ENCODE peak calls at places on chromosomes 16 and 17, in four cellular contexts. One of them, this sample, is unnamed.

GRCh38 chr17:34566201-34566600 is 13.2 kb upstream of the TMEM132E start:
- ATAC-seq in A549: no peak
- ATAC-seq in upper lobe of left lung: no peak
- ATAC-seq in K562: no peak
- ATAC-seq in this sample: no peak

GRCh38 chr16:8697965-8698364 is 23.5 kb downstream of the ABAT start:
- ATAC-seq in K562: no peak
- ATAC-seq in A549: no peak
- ATAC-seq in upper lobe of left lung: no peak
- ATAC-seq in this sample: no peak

GRCh38 chr17:63181856-63182255 is 215.8 kb downstream of the TANC2 start:
- ATAC-seq in K562: no peak
- ATAC-seq in upper lobe of left lung: no peak
- ATAC-seq in A549: no peak
- ATAC-seq in this sample: no peak

GRCh38 chr17:82881900-82882714 is 42.3 kb upstream of the ZNF750 start:
- ATAC-seq in K562: no peak
- ATAC-seq in upper lobe of left lung: peak; percentile 58
- ATAC-seq in A549: no peak
- ATAC-seq in this sample: peak; percentile 84

GRCh38 chr16:47144559-47144877 is 773 bp upstream of the NETO2 start:
- ATAC-seq in K562: no peak
- ATAC-seq in upper lobe of left lung: peak; percentile 1
- ATAC-seq in A549: peak; percentile 35
- ATAC-seq in this sample: no peak

GRCh38 chr16:70693231-70693671 is 7.4 kb upstream of the MTSS2 start:
- ATAC-seq in K562: no peak
- ATAC-seq in upper lobe of left lung: no peak
- ATAC-seq in A549: no peak
- ATAC-seq in this sample: peak; percentile 35

GRCh38 chr16:79833559-79833958 is 233.0 kb upstream of the MAF start:
- ATAC-seq in upper lobe of left lung: no peak
- ATAC-seq in K562: peak; percentile 77
- ATAC-seq in A549: no peak
- ATAC-seq in this sample: no peak

GRCh38 chr16:67499159-67499558 is 15.8 kb upstream of the AGRP start:
- ATAC-seq in A549: no peak
- ATAC-seq in upper lobe of left lung: peak; percentile 92
- ATAC-seq in K562: no peak
- ATAC-seq in this sample: peak; percentile 82

GRCh38 chr16:56832768-56833167 is 32.2 kb upstream of the SLC12A3 start:
- ATAC-seq in upper lobe of left lung: no peak
- ATAC-seq in K562: no peak
- ATAC-seq in A549: no peak
- ATAC-seq in this sample: no peak

GRCh38 chr16:85261205-85261604 is 148.9 kb upstream of the CIBAR2 start:
- ATAC-seq in A549: no peak
- ATAC-seq in upper lobe of left lung: no peak
- ATAC-seq in K562: no peak
- ATAC-seq in this sample: no peak
- TF ChIP-seq EP300 in A549: no peak
- TF ChIP-seq EP300 in upper lobe of left lung: no peak
- TF ChIP-seq EP300 in K562: no peak
- TF ChIP-seq EP300 in this sample: no peak

DNA sequence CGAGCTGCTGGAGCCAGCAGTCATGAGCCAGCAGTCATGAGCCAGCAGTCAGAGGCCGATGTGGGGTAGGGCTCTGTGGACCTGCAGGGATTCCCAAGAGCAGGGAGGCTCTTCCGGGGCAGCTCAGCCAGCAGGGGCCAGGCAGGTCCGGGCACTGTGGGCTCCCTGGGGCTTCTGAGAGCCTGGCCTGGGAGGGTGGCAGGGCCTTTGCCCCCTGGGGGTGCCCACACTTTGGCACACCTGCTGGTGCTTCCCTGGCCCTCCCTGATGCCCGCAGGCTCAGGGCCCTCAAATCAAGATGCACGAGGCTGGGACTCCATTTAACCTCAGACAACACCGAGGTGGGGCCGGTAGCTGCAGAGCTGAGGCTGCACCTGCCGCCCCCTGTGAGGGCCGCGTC is 18.1 kb downstream of the SOX8 start:
- ATAC-seq in upper lobe of left lung: no peak
- ATAC-seq in A549: no peak
- ATAC-seq in K562: no peak
- ATAC-seq in this sample: no peak
- TF ChIP-seq EP300 in upper lobe of left lung: no peak
- TF ChIP-seq EP300 in A549: no peak
- TF ChIP-seq EP300 in K562: no peak
- TF ChIP-seq EP300 in this sample: no peak

GRCh38 chr17:78174332-78174869 is 6.0 kb downstream of the SYNGR2 start:
- ATAC-seq in K562: no peak
- ATAC-seq in A549: no peak
- ATAC-seq in upper lobe of left lung: peak; percentile 82
- ATAC-seq in this sample: peak; percentile 76
- TF ChIP-seq EP300 in K562: no peak
- TF ChIP-seq EP300 in A549: no peak
- TF ChIP-seq EP300 in upper lobe of left lung: peak; percentile 80
- TF ChIP-seq EP300 in this sample: no peak

GRCh38 chr16:23107117-23107516 is 42.1 kb downstream of the USP31 start:
- ATAC-seq in upper lobe of left lung: no peak
- ATAC-seq in K562: no peak
- ATAC-seq in A549: no peak
- ATAC-seq in this sample: no peak

GRCh38 chr16:23105309-23105708 is 43.9 kb downstream of the USP31 start:
- ATAC-seq in upper lobe of left lung: no peak
- ATAC-seq in K562: no peak
- ATAC-seq in A549: no peak
- ATAC-seq in this sample: no peak

GRCh38 chr16:23101012-23101550 is 48.2 kb downstream of the USP31 start:
- ATAC-seq in A549: no peak
- ATAC-seq in upper lobe of left lung: no peak
- ATAC-seq in K562: no peak
- ATAC-seq in this sample: no peak

GRCh38 chr16:23103603-23104002 is 45.6 kb downstream of the USP31 start:
- ATAC-seq in upper lobe of left lung: no peak
- ATAC-seq in K562: no peak
- ATAC-seq in A549: no peak
- ATAC-seq in this sample: no peak

DNA sequence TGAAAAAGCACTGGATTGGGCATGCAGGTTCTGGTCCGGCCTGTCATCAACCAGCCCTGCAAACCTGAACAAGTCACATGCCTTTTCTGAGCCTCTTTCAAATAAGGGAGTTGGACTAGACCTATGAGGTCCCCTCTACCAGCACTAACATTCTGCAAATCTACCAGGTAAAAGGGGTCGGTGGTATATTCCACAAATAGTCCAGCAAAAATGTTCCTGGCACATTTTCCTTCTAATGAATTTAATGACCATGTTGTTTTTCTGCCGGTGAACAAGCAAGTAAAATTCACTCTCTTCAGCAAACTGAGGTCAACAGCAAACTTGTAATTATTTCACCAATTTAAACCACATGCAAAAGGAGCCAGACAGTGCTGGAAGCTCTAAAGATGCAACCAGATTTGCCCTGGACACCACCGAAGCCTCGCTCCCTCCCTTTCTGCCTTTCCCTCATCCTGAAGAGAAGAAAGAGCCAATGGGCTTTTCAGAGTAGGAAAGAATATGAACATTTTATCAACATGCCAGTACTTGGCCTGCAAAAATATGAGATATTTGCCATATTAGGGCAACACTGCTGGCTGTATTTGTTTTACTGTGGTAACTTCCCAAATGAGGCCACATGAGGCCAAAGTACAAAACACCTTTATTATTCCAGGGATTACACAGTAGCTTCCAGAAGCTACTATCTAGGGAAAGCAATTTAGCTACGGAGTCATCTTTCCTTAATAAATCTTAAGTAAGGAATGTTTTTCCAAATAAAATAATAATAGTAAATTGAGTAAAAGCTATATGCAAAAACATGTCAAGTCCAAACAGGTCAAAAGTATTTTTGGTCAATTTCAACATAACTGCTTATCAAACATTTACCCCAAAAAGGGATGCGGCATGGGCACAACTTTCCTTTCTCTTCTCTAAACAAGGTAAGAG is 45.0 kb downstream of the USP31 start:
- ATAC-seq in A549: no peak
- ATAC-seq in upper lobe of left lung: no peak
- ATAC-seq in K562: no peak
- ATAC-seq in this sample: peak; percentile 63
- TF ChIP-seq EP300 in A549: no peak
- TF ChIP-seq EP300 in upper lobe of left lung: no peak
- TF ChIP-seq EP300 in K562: no peak
- TF ChIP-seq EP300 in this sample: no peak

GRCh38 chr17:8153550-8153956 is 1.3 kb upstream of the PER1 start:
- ATAC-seq in K562: peak; percentile 3
- ATAC-seq in A549: peak; percentile 21
- ATAC-seq in upper lobe of left lung: peak; percentile 47
- ATAC-seq in this sample: no peak
- TF ChIP-seq EP300 in K562: no peak
- TF ChIP-seq EP300 in A549: no peak
- TF ChIP-seq EP300 in upper lobe of left lung: peak; percentile 59
- TF ChIP-seq EP300 in this sample: no peak

GRCh38 chr17:41689497-41690299 is 1.0 kb downstream of the EIF1 start:
- ATAC-seq in K562: no peak
- ATAC-seq in A549: no peak
- ATAC-seq in upper lobe of left lung: no peak
- ATAC-seq in this sample: no peak
- TF ChIP-seq EP300 in K562: no peak
- TF ChIP-seq EP300 in A549: no peak
- TF ChIP-seq EP300 in upper lobe of left lung: no peak
- TF ChIP-seq EP300 in this sample: no peak

GRCh38 chr16:85220125-85220839 is 108.0 kb upstream of the CIBAR2 start:
- ATAC-seq in K562: no peak
- ATAC-seq in A549: no peak
- ATAC-seq in upper lobe of left lung: peak; percentile 71
- ATAC-seq in this sample: peak; percentile 83
- TF ChIP-seq EP300 in K562: no peak
- TF ChIP-seq EP300 in A549: no peak
- TF ChIP-seq EP300 in upper lobe of left lung: no peak
- TF ChIP-seq EP300 in this sample: no peak

GRCh38 chr17:65685110-65685509 is 123.7 kb upstream of the AXIN2 start:
- ATAC-seq in A549: no peak
- ATAC-seq in upper lobe of left lung: no peak
- ATAC-seq in K562: no peak
- ATAC-seq in this sample: no peak

GRCh38 chr17:65688307-65688706 is 126.9 kb upstream of the AXIN2 start:
- ATAC-seq in K562: no peak
- ATAC-seq in A549: no peak
- ATAC-seq in upper lobe of left lung: no peak
- ATAC-seq in this sample: no peak

GRCh38 chr17:65683428-65683827 is 122.0 kb upstream of the AXIN2 start:
- ATAC-seq in K562: no peak
- ATAC-seq in A549: no peak
- ATAC-seq in upper lobe of left lung: no peak
- ATAC-seq in this sample: no peak

GRCh38 chr17:65684631-65685030 is 123.2 kb upstream of the AXIN2 start:
- ATAC-seq in K562: no peak
- ATAC-seq in A549: no peak
- ATAC-seq in upper lobe of left lung: no peak
- ATAC-seq in this sample: no peak
- TF ChIP-seq EP300 in K562: no peak
- TF ChIP-seq EP300 in A549: no peak
- TF ChIP-seq EP300 in upper lobe of left lung: no peak
- TF ChIP-seq EP300 in this sample: no peak

GRCh38 chr16:19700319-19700781 is 17.7 kb downstream of the KNOP1 start:
- ATAC-seq in K562: no peak
- ATAC-seq in upper lobe of left lung: no peak
- ATAC-seq in A549: peak; percentile 68
- ATAC-seq in this sample: peak; percentile 22

GRCh38 chr16:19703218-19703617 is 14.8 kb downstream of the KNOP1 start:
- ATAC-seq in K562: no peak
- ATAC-seq in upper lobe of left lung: no peak
- ATAC-seq in A549: no peak
- ATAC-seq in this sample: no peak

GRCh38 chr16:19699472-19699871 is 18.6 kb downstream of the KNOP1 start:
- ATAC-seq in A549: no peak
- ATAC-seq in K562: no peak
- ATAC-seq in upper lobe of left lung: no peak
- ATAC-seq in this sample: no peak

GRCh38 chr16:19698480-19699465 is 19.3 kb downstream of the KNOP1 start:
- ATAC-seq in upper lobe of left lung: no peak
- ATAC-seq in A549: no peak
- ATAC-seq in K562: no peak
- ATAC-seq in this sample: peak; percentile 19

DNA sequence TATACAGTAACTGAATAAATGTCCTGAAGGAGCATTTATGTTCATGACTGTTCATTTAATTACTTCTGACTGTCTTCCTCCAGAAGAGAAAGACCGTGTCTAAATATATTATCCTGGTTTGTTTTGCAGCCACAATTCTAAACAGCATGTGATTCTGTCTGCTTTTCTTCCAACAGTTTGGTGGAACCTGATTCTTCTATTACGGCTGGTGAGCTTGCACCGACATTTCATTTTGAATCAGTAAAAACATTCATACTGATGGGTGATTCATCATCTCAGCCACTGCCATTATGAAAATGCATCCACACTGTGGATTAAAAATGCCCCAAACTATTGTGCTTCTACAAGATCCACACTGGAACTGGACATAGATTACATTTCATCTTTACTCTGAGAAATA is 16.9 kb downstream of the KNOP1 start:
- ATAC-seq in upper lobe of left lung: no peak
- ATAC-seq in A549: no peak
- ATAC-seq in K562: no peak
- ATAC-seq in this sample: no peak
- TF ChIP-seq EP300 in upper lobe of left lung: no peak
- TF ChIP-seq EP300 in A549: no peak
- TF ChIP-seq EP300 in K562: no peak
- TF ChIP-seq EP300 in this sample: no peak

This sample was measured in gastroesophageal sphincter.